ENCODE peak calls at places on chromosomes 2 and 18, in four cellular contexts. H is brain microvascular endothelial cell, C is B cell, U is PC-9. P is an unnamed sample.

GRCh38 chr2:172859821-172860707 is 124.4 kb downstream of the RAPGEF4 start:
- DNase-seq in U (no peak), H (no peak), C (no peak), P (no peak)

GRCh38 chr2:15169326-15170038 is 391.7 kb downstream of the NBAS start:
- DNase-seq in H (peak), C (no peak), U (peak), P (no peak)

GRCh38 chr2:232484628-232485332 is 2.9 kb downstream of the ECEL1 start:
- DNase-seq in H (no peak), C (no peak), U (no peak), P (no peak)

GRCh38 chr2:179837408-179837807 is 24.0 kb downstream of the ZNF385B start:
- DNase-seq in U (no peak), H (peak), C (no peak), P (no peak)

GRCh38 chr18:35580748-35581534 is 599 bp upstream of the GALNT1 start:
- DNase-seq in H (peak), C (peak), U (peak), P (peak)

GRCh38 chr2:240651185-240651584 is 25.9 kb downstream of the GPR35 start:
- DNase-seq in C (no peak), H (no peak), U (no peak), P (no peak)

GRCh38 chr2:28322051-28322450 is 70.6 kb upstream of the FOSL2 start:
- DNase-seq in U (no peak), C (no peak), H (no peak), P (no peak)

GRCh38 chr2:27102329-27102728 is 15.8 kb downstream of the KHK start:
- DNase-seq in C (no peak), U (no peak), H (no peak), P (no peak)

GRCh38 chr2:37201766-37202165 is 5.5 kb downstream of the CEBPZOS start:
- DNase-seq in U (no peak), H (peak), C (no peak), P (no peak)

GRCh38 chr2:63189026-63189425 is 138.4 kb downstream of the OTX1 start:
- DNase-seq in H (peak), C (no peak), U (peak), P (peak)
- TF ChIP-seq CTCF in H (peak), C (no peak), U (peak), P (peak)

DNA sequence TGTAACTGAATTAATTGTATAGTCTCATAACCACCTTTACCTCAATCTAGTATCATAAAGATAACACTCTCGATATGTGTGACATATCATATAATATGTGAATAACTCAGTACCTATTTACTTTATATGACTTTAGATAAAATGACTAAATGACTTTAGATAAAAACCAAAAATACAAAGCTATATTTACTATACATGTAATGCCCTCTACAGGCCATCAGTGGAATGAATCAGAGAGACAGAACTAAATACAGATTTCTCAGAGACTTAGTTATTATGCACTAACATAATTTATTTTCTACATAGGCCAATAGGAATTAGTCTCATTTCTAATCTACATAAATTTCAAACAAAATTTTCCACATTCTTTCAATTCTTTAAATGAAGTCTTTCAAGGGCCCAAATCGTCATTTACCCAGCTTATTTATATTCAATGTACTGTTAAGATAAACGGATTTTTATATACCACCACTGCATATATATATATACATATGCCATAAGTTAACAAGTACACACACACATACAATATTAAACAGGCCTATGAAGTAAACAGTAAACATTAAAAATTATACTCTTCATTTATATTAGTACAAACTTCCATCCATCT is 219.9 kb downstream of the EXOC6B start:
- DNase-seq in H (peak), C (no peak), U (no peak), P (peak)
- TF ChIP-seq CTCF in H (peak), C (peak), U (peak), P (peak)

GRCh38 chr2:113172721-113173562 is 829 bp upstream of the PSD4 start:
- DNase-seq in H (no peak), C (no peak), U (no peak), P (no peak)
- TF ChIP-seq CTCF in H (no peak), C (no peak), U (no peak), P (no peak)

GRCh38 chr18:34352385-34353163 is 127.9 kb upstream of the NOL4 start:
- DNase-seq in U (no peak), H (no peak), C (no peak), P (no peak)
- TF ChIP-seq CTCF in U (peak), H (peak), C (no peak), P (no peak)

DNA sequence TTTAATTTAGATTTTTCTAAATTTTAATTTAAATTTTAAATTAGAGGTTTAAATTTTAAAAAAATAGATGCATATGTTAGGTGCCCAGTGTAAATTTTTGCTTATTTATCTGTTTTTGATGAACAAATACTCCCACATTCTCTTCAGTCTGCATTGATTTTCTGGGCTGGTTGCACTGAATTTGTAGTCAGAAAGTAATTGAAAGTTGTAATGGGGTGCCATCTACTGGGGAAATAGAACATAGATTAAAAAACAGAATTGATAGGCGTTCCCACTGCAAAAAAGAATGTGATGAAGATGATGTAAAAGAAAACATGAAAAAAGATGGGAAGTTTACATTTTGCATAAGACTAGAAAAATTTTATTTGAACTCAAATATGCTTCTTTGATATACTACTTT is 51.7 kb upstream of the CCDC85A start:
- DNase-seq in C (no peak), H (peak), U (peak), P (peak)
- TF ChIP-seq CTCF in C (peak), H (peak), U (peak), P (peak)

DNA sequence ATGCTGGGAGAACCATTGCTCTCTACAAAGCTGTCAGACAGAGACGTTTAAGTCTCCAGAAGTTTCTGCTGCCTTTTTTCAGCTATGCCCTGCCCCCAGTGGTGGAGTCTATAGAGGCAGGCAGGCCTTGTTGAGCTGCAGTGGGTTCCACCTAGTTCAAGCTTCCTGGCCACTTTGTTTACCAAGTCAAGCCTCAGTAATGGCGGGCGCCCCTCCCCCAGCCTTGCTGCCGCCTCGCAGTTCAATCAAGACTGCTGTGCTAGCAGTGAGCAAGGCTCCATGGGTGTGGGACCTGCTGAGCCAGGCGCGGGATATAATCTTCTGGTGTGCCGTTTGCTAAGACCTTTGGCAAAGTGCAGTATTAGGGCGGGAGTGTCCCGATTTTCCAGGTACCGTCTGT is 52.7 kb upstream of the SCYGR2 start:
- DNase-seq in C (no peak), U (no peak), H (peak), P (no peak)
- TF ChIP-seq CTCF in C (peak), U (peak), H (peak), P (peak)

GRCh38 chr18:51234117-51235010 is 36.9 kb upstream of the MEX3C start:
- DNase-seq in U (peak), C (no peak), H (peak), P (no peak)
- TF ChIP-seq CTCF in U (no peak), C (no peak), H (no peak), P (no peak)

DNA sequence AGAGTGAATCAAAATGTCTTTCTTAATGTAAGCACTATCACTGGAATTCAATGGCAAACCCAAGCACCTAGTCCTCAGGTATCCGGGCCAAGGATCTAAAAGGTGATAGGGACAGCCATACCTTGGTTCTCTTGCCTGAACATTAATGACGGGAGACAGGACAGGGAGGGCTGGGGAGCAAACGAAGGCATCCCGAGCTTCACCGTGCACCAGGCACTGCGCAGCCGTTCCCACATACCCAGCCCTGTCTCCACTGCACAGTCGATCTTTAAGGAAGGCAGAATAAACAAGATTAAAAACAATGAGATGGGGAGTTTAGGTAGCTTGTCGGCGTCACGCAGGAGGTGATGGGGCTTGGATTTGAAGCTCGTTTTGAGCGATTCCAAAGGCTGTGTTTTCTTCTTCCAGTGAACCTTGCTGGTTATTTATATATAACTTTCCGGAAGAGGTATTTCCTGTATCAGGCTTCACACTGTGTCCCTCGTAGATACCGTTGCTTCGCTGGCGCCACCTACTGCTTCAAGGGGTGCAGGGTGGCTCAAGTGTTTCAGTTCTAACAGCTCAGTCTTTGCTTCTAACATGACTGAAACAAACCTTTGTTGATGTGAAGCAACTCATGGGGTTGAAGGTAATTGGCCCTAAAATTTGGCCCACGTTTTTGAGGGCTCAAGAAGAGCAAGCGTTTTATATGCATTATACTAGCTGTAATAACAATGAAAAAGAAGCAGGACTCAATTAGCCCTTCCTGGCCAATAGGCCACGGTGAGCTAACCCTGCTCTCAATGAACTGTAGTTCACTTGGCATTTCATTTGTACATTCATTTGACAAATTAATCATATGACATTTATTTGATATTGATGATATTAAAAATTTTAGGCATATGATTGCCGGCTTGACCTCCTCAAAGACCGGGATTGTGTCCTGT is 77.4 kb downstream of the DCDC2C start:
- DNase-seq in C (peak), H (peak), U (no peak), P (peak)
- TF ChIP-seq CTCF in C (peak), H (peak), U (peak), P (peak)

DNA sequence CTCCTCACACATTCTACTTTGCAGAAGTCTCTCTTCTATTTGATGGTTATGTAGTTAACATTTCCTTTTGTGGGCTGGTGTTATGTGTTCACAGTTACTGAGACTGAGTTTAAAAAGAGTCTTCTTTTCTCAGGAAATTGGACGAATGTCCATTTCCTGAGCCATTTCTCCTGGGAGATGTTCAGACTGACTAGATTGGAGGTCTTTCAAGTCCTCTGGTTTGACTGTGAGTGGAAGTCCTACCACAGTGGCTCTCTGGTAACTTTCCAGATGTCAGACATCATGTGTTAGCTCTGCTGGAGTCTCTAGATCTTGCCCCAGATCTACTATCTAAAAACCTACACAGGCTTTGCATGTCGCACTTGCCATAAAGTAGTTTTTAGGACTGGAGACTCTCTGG is 116.0 kb downstream of the GALR1 start:
- DNase-seq in C (no peak), H (no peak), U (no peak), P (no peak)
- TF ChIP-seq CTCF in C (no peak), H (no peak), U (no peak), P (no peak)